ENCODE peak calls at places on chromosomes 3 and 15, in five cellular contexts. One of them, this sample, is unnamed.

GRCh38 chr15:31569836-31570235 is 243.2 kb downstream of the KLF13 start:
- DNase-seq in GM04504: no peak
- DNase-seq in upper lobe of right lung: no peak
- DNase-seq in sciatic nerve: no peak
- DNase-seq in EL: no peak
- DNase-seq in this sample: no peak

GRCh38 chr3:196793224-196793623 is 53.6 kb downstream of the PAK2 start:
- DNase-seq in GM04504: peak
- DNase-seq in upper lobe of right lung: no peak
- DNase-seq in sciatic nerve: no peak
- DNase-seq in EL: peak
- DNase-seq in this sample: peak

GRCh38 chr15:98753726-98754125 is 105.4 kb downstream of the IGF1R start:
- DNase-seq in GM04504: no peak
- DNase-seq in upper lobe of right lung: no peak
- DNase-seq in sciatic nerve: no peak
- DNase-seq in EL: no peak
- DNase-seq in this sample: no peak

GRCh38 chr15:79474252-79474651 is 42.1 kb downstream of the MINAR1 start:
- DNase-seq in GM04504: peak
- DNase-seq in upper lobe of right lung: no peak
- DNase-seq in sciatic nerve: no peak
- DNase-seq in EL: peak
- DNase-seq in this sample: peak

GRCh38 chr3:111681705-111682426 is 86.7 kb upstream of the ZBED2 start:
- DNase-seq in GM04504: no peak
- DNase-seq in upper lobe of right lung: no peak
- DNase-seq in sciatic nerve: no peak
- DNase-seq in EL: no peak
- DNase-seq in this sample: peak

GRCh38 chr3:60696559-60697125 is 554.6 kb downstream of the FHIT start:
- DNase-seq in GM04504: no peak
- DNase-seq in upper lobe of right lung: no peak
- DNase-seq in sciatic nerve: no peak
- DNase-seq in EL: no peak
- DNase-seq in this sample: no peak

GRCh38 chr3:41141431-41142164 is 57.7 kb upstream of the CTNNB1 start:
- DNase-seq in GM04504: no peak
- DNase-seq in upper lobe of right lung: no peak
- DNase-seq in sciatic nerve: no peak
- DNase-seq in EL: no peak
- DNase-seq in this sample: no peak

GRCh38 chr3:170689218-170689874 is 103.5 kb upstream of the SLC7A14 start:
- DNase-seq in GM04504: peak
- DNase-seq in upper lobe of right lung: peak
- DNase-seq in sciatic nerve: no peak
- DNase-seq in EL: peak
- DNase-seq in this sample: peak

GRCh38 chr15:47652213-47652852 is 65.0 kb upstream of the SEMA6D start:
- DNase-seq in GM04504: no peak
- DNase-seq in upper lobe of right lung: no peak
- DNase-seq in sciatic nerve: no peak
- DNase-seq in EL: no peak
- DNase-seq in this sample: no peak

GRCh38 chr3:36596411-36596810 is 167.9 kb downstream of the DCLK3 start:
- DNase-seq in GM04504: no peak
- DNase-seq in upper lobe of right lung: no peak
- DNase-seq in sciatic nerve: no peak
- DNase-seq in EL: no peak
- DNase-seq in this sample: peak

GRCh38 chr15:62301993-62302665 is 137.0 kb upstream of the C2CD4B start:
- DNase-seq in GM04504: peak
- DNase-seq in upper lobe of right lung: no peak
- DNase-seq in sciatic nerve: no peak
- DNase-seq in EL: no peak
- DNase-seq in this sample: no peak

This sample was measured in astrocyte of the hippocampus.